ENCODE peak calls at places on chromosome 21, in four cellular contexts. Y, I, P and V are unnamed samples.
A peak's percentile ranks its signal among the peaks of the same experiment; 100 is the strongest.

GRCh38 chr21:36901575-36901974 is 64.9 kb downstream of the HLCS start:
- DNase-seq in P (no peak), I (no peak), Y (no peak), V (no peak)

GRCh38 chr21:45377866-45378257 is 27.1 kb upstream of the COL18A1 start:
- DNase-seq in Y (no peak), P (no peak), I (no peak), V (no peak)

GRCh38 chr21:42992943-42993712 is 18.8 kb downstream of the PKNOX1 start:
- DNase-seq in I (no peak), P (no peak), Y (no peak), V (no peak)

GRCh38 chr21:38804617-38805281 is 980 bp upstream of the ETS2 start:
- DNase-seq in I (peak; percentile 55), P (peak; percentile 97), Y (no peak), V (no peak)

GRCh38 chr21:24895885-24896734 is 711.2 kb downstream of the MRPL39 start:
- DNase-seq in P (no peak), Y (peak; percentile 32), I (no peak), V (no peak)

GRCh38 chr21:26072891-26073615 is 97.5 kb downstream of the APP start:
- DNase-seq in I (peak; percentile 45), Y (peak; percentile 71), P (no peak), V (peak; percentile 56)

GRCh38 chr21:23119491-23119890 is 2121.3 kb downstream of the NCAM2 start:
- DNase-seq in I (no peak), P (no peak), Y (no peak), V (no peak)

GRCh38 chr21:44458971-44459711 is 3.8 kb downstream of the LRRC3 start:
- DNase-seq in Y (no peak), I (no peak), P (no peak), V (no peak)

GRCh38 chr21:45586289-45586858 is 44.1 kb upstream of the SLC19A1 start:
- DNase-seq in I (no peak), Y (no peak), P (no peak), V (no peak)

GRCh38 chr21:36909901-36910561 is 56.4 kb downstream of the HLCS start:
- DNase-seq in P (peak; percentile 99), I (peak; percentile 87), Y (peak; percentile 98), V (peak; percentile 98)

GRCh38 chr21:24594082-24594481 is 1013.2 kb downstream of the MRPL39 start:
- DNase-seq in I (no peak), P (no peak), Y (no peak), V (no peak)

GRCh38 chr21:44482581-44483287 is 27.4 kb downstream of the LRRC3 start:
- DNase-seq in I (no peak), P (no peak), Y (no peak), V (no peak)

GRCh38 chr21:38810826-38811164 is 5.1 kb downstream of the ETS2 start:
- DNase-seq in I (no peak), P (no peak), Y (peak; percentile 16), V (no peak)

GRCh38 chr21:34135330-34135729 is 62.0 kb downstream of the MRPS6 start:
- DNase-seq in I (no peak), Y (no peak), P (no peak), V (no peak)

GRCh38 chr21:34133392-34133791 is 60.0 kb downstream of the MRPS6 start:
- DNase-seq in I (no peak), P (no peak), Y (no peak), V (no peak)

GRCh38 chr21:34132202-34132601 is 58.8 kb downstream of the MRPS6 start:
- DNase-seq in I (no peak), Y (no peak), P (no peak), V (no peak)

GRCh38 chr21:34132905-34133304 is 59.5 kb downstream of the MRPS6 start:
- DNase-seq in Y (no peak), I (no peak), P (no peak), V (no peak)

DNA sequence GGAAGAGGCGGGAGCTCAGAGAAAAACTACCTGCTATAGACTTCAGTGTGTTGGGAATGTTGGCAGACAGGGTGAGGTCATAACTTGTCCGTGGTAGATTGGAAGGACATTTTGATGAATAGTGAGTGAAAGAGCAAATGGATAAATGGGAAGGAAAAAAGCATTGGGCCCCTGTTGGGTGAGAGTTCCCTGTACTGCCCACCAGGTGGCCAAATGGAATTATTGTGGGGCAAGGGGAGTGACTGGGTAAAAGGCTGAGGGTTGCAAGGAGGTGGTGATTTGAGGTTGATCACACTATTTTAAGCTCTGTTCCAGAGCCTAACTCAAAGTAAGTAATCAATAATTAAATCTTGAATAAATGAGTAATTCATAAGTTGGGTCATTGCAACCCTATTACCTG is 60.4 kb downstream of the MRPS6 start:
- DNase-seq in P (no peak), Y (no peak), I (no peak), V (no peak)
- TF ChIP-seq CTCF in P (peak; percentile 9), Y (peak; percentile 67), I (peak; percentile 10), V (peak; percentile 13)

GRCh38 chr21:28018741-28019669 is 973.7 kb downstream of the LTN1 start:
- DNase-seq in P (no peak), Y (peak; percentile 0), I (no peak), V (no peak)
- TF ChIP-seq CTCF in P (no peak), Y (peak; percentile 41), I (no peak), V (no peak)

GRCh38 chr21:32135401-32136363 is 143.2 kb downstream of the MIS18A start:
- DNase-seq in I (no peak), P (peak; percentile 18), Y (no peak), V (peak; percentile 2)
- TF ChIP-seq CTCF in I (no peak), P (no peak), Y (no peak), V (no peak)

GRCh38 chr21:35164380-35164779 is 115.3 kb upstream of the RUNX1 start:
- DNase-seq in Y (no peak), I (no peak), P (no peak), V (no peak)

GRCh38 chr21:35168702-35169101 is 119.6 kb upstream of the RUNX1 start:
- DNase-seq in I (no peak), P (no peak), Y (no peak), V (no peak)

GRCh38 chr21:35159881-35160280 is 110.8 kb upstream of the RUNX1 start:
- DNase-seq in Y (peak; percentile 24), I (peak; percentile 18), P (peak; percentile 93), V (no peak)

GRCh38 chr21:35164971-35165483 is 115.9 kb upstream of the RUNX1 start:
- DNase-seq in Y (no peak), I (no peak), P (no peak), V (no peak)

DNA sequence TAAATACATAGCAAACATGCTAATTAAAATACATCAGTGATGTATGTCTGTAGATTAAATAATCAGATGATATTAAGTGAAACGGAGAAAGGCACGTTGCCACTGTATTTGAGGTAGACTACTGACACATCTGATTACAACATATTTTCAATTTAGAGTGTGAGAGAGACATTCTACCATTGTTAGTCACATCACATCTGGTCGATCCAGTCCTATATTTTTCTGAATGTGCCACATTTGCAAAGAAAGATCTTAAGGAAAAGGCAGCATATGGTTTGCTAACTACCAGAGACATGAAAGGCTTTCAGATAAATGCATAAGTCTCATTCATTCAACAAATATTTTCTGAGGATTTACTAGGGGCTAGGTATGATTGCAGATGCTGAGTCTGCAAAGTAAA is 114.3 kb upstream of the RUNX1 start:
- DNase-seq in I (peak; percentile 42), Y (no peak), P (peak; percentile 92), V (no peak)
- TF ChIP-seq CTCF in I (no peak), Y (no peak), P (no peak), V (no peak)

GRCh38 chr21:29374481-29374880 is 75.8 kb downstream of the BACH1 start:
- DNase-seq in I (no peak), Y (no peak), P (no peak), V (no peak)

GRCh38 chr21:29378814-29379213 is 80.1 kb downstream of the BACH1 start:
- DNase-seq in P (no peak), Y (peak; percentile 41), I (no peak), V (no peak)

GRCh38 chr21:29377266-29377665 is 78.5 kb downstream of the BACH1 start:
- DNase-seq in P (no peak), I (no peak), Y (no peak), V (no peak)

GRCh38 chr21:29379517-29380054 is 80.9 kb downstream of the BACH1 start:
- DNase-seq in P (no peak), I (no peak), Y (no peak), V (no peak)

GRCh38 chr21:29376556-29376955 is 77.8 kb downstream of the BACH1 start:
- DNase-seq in P (peak; percentile 17), I (no peak), Y (no peak), V (no peak)
- TF ChIP-seq CTCF in P (peak; percentile 49), I (peak; percentile 16), Y (peak; percentile 73), V (peak; percentile 29)

GRCh38 chr21:34243562-34243961 is 120.2 kb upstream of the KCNE2 start:
- DNase-seq in Y (no peak), I (peak; percentile 4), P (peak; percentile 41), V (no peak)
- TF ChIP-seq CTCF in Y (peak; percentile 72), I (peak; percentile 50), P (peak; percentile 70), V (peak; percentile 59)

DNA sequence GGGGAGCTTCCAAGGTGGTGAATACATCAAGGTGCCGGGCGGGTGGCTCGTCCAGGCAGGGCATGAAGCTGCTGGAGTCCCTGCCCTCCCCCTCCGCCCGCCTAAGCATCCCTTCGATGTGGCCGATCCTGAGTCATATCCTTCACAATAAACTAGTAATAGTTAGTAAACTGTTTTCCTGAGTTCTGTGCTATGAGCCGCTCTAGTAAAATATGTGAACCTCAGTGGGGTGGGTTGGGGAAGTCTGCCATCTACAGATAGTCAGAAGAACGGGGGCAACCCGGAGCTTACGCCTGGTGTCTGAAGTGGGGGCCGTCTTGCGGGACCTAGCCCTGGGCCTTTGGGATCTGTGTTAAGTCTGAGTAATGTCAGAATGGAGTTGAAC is 21.6 kb downstream of the C2CD2 start:
- DNase-seq in P (peak; percentile 95), Y (peak; percentile 91), I (peak; percentile 65), V (peak; percentile 71)
- TF ChIP-seq CTCF in P (peak; percentile 21), Y (peak; percentile 68), I (peak; percentile 21), V (peak; percentile 57)